ENCODE peak calls at places on chromosomes 12 and 14, in eight cellular contexts. P, W, K, S, F, J, L and C are unnamed samples.

GRCh38 chr12:68281685-68282084 is 28.3 kb upstream of the IL22 start:
- DNase-seq in P (no peak), W (no peak), K (no peak), S (no peak), F (no peak), J (no peak), L (no peak), C (no peak)

GRCh38 chr12:45543887-45544286 is 185.6 kb upstream of the ARID2 start:
- DNase-seq in P (peak), W (peak), K (no peak), S (peak), F (peak), J (peak), L (peak), C (peak)

GRCh38 chr12:55041651-55042050 is 21.9 kb downstream of the NEUROD4 start:
- DNase-seq in P (no peak), W (no peak), K (no peak), S (no peak), F (no peak), J (no peak), L (no peak), C (no peak)

GRCh38 chr14:54220697-54221431 is 175.9 kb upstream of the CDKN3 start:
- DNase-seq in P (no peak), W (no peak), K (no peak), S (no peak), F (no peak), J (no peak), L (no peak), C (no peak)

GRCh38 chr14:104435147-104436046 is 144.2 kb upstream of the C14orf180 start:
- DNase-seq in P (no peak), W (no peak), K (peak), S (no peak), F (no peak), J (peak), L (no peak), C (no peak)

GRCh38 chr14:54332490-54332889 is 64.3 kb upstream of the CDKN3 start:
- DNase-seq in P (no peak), W (no peak), K (no peak), S (no peak), F (no peak), J (no peak), L (no peak), C (no peak)

GRCh38 chr12:108691995-108692808 is 39.1 kb downstream of the CORO1C start:
- DNase-seq in P (no peak), W (no peak), K (peak), S (no peak), F (no peak), J (no peak), L (peak), C (peak)

GRCh38 chr12:76307083-76307482 is 41.1 kb downstream of the BBS10 start:
- DNase-seq in P (no peak), W (no peak), K (no peak), S (no peak), F (no peak), J (no peak), L (no peak), C (no peak)

GRCh38 chr12:92702754-92703679 is at the start of gene PLEKHG7:
- DNase-seq in P (no peak), W (no peak), K (no peak), S (peak), F (no peak), J (no peak), L (no peak), C (peak)

GRCh38 chr14:58944226-58944769 is 244.2 kb upstream of the DAAM1 start:
- DNase-seq in P (no peak), W (no peak), K (no peak), S (peak), F (no peak), J (no peak), L (no peak), C (peak)

GRCh38 chr14:104314251-104314941 is 176.0 kb downstream of the KIF26A start:
- DNase-seq in P (no peak), W (no peak), K (peak), S (peak), F (no peak), J (peak), L (no peak), C (no peak)

GRCh38 chr14:100690672-100691071 is 36.0 kb upstream of the DLK1 start:
- DNase-seq in P (no peak), W (no peak), K (no peak), S (no peak), F (no peak), J (no peak), L (no peak), C (no peak)

GRCh38 chr12:114420553-114420952 is 14.6 kb upstream of the TBX5 start:
- DNase-seq in P (no peak), W (no peak), K (no peak), S (no peak), F (no peak), J (no peak), L (no peak), C (no peak)

GRCh38 chr12:388547-389137 is 478 bp downstream of the KDM5A start:
- DNase-seq in P (no peak), W (peak), K (no peak), S (peak), F (peak), J (no peak), L (peak), C (peak)

GRCh38 chr12:56071648-56072047 is 8.3 kb upstream of the ERBB3 start:
- DNase-seq in P (peak), W (no peak), K (no peak), S (no peak), F (no peak), J (no peak), L (no peak), C (no peak)

GRCh38 chr12:46468813-46469212 is 96.2 kb upstream of the SLC38A2 start:
- DNase-seq in P (no peak), W (no peak), K (no peak), S (no peak), F (no peak), J (no peak), L (no peak), C (no peak)

GRCh38 chr14:77170045-77170444 is 11.6 kb upstream of the TMEM63C start:
- DNase-seq in P (no peak), W (no peak), K (no peak), S (no peak), F (no peak), J (no peak), L (no peak), C (no peak)

GRCh38 chr12:115857160-115857920 is 420.2 kb downstream of the MED13L start:
- DNase-seq in P (no peak), W (no peak), K (no peak), S (no peak), F (no peak), J (no peak), L (no peak), C (no peak)

GRCh38 chr14:76768671-76769500 is 7.6 kb downstream of the VASH1 start:
- DNase-seq in P (no peak), W (no peak), K (no peak), S (no peak), F (no peak), J (no peak), L (no peak), C (no peak)

GRCh38 chr12:104049278-104050257 is at the start of gene GLT8D2:
- DNase-seq in P (peak), W (no peak), K (no peak), S (peak), F (peak), J (peak), L (peak), C (peak)

GRCh38 chr14:81273521-81273920 is 52.8 kb upstream of the GTF2A1 start:
- DNase-seq in P (no peak), W (no peak), K (no peak), S (no peak), F (no peak), J (no peak), L (peak), C (no peak)

GRCh38 chr14:63492391-63492790 is 50.8 kb downstream of the PPP2R5E start:
- DNase-seq in P (peak), W (no peak), K (no peak), S (no peak), F (peak), J (no peak), L (no peak), C (no peak)

GRCh38 chr14:76696361-76696760 is 64.9 kb upstream of the VASH1 start:
- DNase-seq in P (no peak), W (no peak), K (no peak), S (no peak), F (no peak), J (no peak), L (no peak), C (no peak)

GRCh38 chr12:126747530-126748149 is 1519.3 kb upstream of the TMEM132C start:
- DNase-seq in P (no peak), W (peak), K (peak), S (peak), F (no peak), J (no peak), L (no peak), C (peak)

GRCh38 chr12:120534203-120534702 is at the start of gene RNF10:
- DNase-seq in P (no peak), W (peak), K (peak), S (peak), F (peak), J (peak), L (peak), C (peak)

GRCh38 chr14:32078794-32079663 is 1.9 kb downstream of the ARHGAP5 start:
- DNase-seq in P (no peak), W (no peak), K (no peak), S (no peak), F (peak), J (no peak), L (no peak), C (no peak)

DNA sequence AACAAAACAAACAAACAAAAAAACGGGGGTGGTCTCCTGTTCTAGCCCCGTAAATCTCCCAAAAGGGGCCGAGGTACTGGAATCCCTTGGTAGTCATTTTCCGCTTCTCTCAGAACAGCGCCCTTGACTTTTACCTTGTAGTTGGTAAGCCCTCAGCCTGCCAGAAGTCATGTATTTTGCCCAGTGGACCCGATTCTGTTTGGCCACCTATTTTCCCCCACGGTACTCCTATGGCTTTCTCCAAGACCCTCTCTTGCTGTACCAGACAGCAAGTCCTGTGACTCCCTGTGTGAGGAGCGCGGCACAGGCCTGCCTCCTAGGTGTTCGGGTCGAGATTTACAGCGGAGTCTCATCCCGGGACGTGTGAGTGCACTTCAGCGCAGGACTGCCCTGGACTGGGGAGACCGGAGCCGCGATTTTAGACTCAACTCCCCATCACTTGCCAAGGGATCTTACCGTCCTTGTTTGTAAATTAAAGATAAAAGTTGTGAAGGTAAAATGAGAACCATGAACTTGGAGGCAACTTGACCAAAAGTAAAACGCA is 1.1 kb upstream of the MBD6 start:
- DNase-seq in P (no peak), W (no peak), K (no peak), S (peak), F (peak), J (no peak), L (peak), C (peak)
- H3K4me3 ChIP-seq in P (no peak), W (peak), K (peak), S (no peak), F (no peak), J (peak), L (peak), C (no peak)

GRCh38 chr12:122078141-122079037 is at the start of gene MLXIP:
- DNase-seq in P (no peak), W (peak), K (peak), S (peak), F (peak), J (peak), L (peak), C (peak)
- TF ChIP-seq CTCF in P (no peak), W (no peak), K (no peak), S (peak), F (no peak), J (no peak), L (no peak), C (no peak)

GRCh38 chr14:103089386-103090335 is 4.9 kb upstream of the EXOC3L4 start:
- DNase-seq in P (no peak), W (no peak), K (no peak), S (no peak), F (no peak), J (no peak), L (no peak), C (no peak)

GRCh38 chr14:103085106-103086091 is 1.4 kb downstream of the LBHD2 start:
- DNase-seq in P (no peak), W (no peak), K (no peak), S (no peak), F (no peak), J (no peak), L (peak), C (no peak)

GRCh38 chr14:103088921-103089320 is 4.9 kb downstream of the LBHD2 start:
- DNase-seq in P (no peak), W (no peak), K (no peak), S (no peak), F (no peak), J (no peak), L (no peak), C (no peak)

GRCh38 chr14:103086771-103087342 is 2.8 kb downstream of the LBHD2 start:
- DNase-seq in P (no peak), W (no peak), K (no peak), S (no peak), F (no peak), J (no peak), L (no peak), C (no peak)

DNA sequence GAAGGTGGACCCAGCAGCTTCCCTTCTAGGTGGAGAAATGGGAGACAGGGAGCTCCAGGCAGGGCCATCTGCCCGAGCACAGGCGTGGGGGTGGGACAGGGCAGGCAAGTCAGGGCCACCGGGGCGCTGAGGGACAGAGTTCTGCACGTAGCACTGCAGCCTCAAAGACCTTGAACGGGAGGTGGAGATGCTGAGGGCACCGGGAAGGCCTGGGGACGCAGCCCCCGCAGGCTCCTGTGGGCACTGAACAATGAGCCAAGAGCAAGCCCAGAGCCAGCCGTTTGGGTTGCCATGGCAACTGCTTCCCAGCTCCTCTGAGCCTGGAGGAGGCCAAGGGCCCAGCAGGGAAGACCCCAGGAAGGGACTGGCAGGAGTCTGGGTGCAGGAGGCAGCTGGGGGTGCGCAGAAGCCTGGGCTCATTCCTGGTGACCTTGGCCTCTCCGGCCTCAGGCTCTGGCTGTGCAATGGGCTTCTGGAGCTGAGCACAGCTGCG is 3.4 kb downstream of the LBHD2 start:
- DNase-seq in P (no peak), W (no peak), K (no peak), S (no peak), F (no peak), J (no peak), L (peak), C (no peak)
- H3K4me3 ChIP-seq in P (no peak), W (no peak), K (no peak), S (no peak), F (no peak), J (no peak), L (no peak), C (no peak)

GRCh38 chr14:57834001-57834598 is 31.8 kb downstream of the SLC35F4 start:
- DNase-seq in P (no peak), W (no peak), K (no peak), S (no peak), F (no peak), J (no peak), L (no peak), C (no peak)

GRCh38 chr14:57833304-57833703 is 32.6 kb downstream of the SLC35F4 start:
- DNase-seq in P (peak), W (no peak), K (no peak), S (peak), F (peak), J (peak), L (no peak), C (no peak)

GRCh38 chr14:57835751-57836150 is 30.1 kb downstream of the SLC35F4 start:
- DNase-seq in P (no peak), W (no peak), K (no peak), S (no peak), F (no peak), J (no peak), L (no peak), C (no peak)

GRCh38 chr14:57834961-57835360 is 30.9 kb downstream of the SLC35F4 start:
- DNase-seq in P (no peak), W (no peak), K (no peak), S (no peak), F (no peak), J (no peak), L (no peak), C (no peak)

DNA sequence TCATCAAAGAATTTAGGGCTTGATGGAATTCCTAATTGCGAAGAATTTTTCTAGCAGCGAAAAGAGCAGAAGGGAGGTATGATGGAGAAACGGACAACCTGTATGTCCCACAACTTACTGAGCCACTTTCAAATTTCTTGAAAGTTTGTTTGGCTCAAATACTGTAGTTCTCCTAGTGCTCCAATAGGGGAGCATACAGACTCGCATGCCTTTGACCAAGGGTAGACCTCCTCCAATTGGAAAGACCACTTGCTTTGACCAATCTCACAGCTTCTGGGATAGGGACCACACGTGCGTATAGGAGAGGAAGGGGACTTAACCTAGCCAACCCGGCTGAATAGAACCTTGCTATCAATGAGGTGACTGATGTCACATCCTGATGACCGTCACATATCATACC is 28.6 kb downstream of the SLC35F4 start:
- DNase-seq in P (no peak), W (no peak), K (no peak), S (no peak), F (no peak), J (no peak), L (no peak), C (no peak)
- TF ChIP-seq CTCF in P (no peak), W (no peak), K (no peak), S (no peak), F (no peak), J (no peak), L (no peak), C (no peak)

GRCh38 chr12:3205742-3206519 is 128.8 kb downstream of the TSPAN9 start:
- DNase-seq in P (no peak), W (no peak), K (no peak), S (peak), F (no peak), J (no peak), L (no peak), C (no peak)
- H3K4me3 ChIP-seq in P (no peak), W (no peak), K (no peak), S (no peak), F (no peak), J (no peak), L (no peak), C (no peak)

GRCh38 chr12:16165506-16165905 is 112.0 kb downstream of the SLC15A5 start:
- DNase-seq in P (no peak), W (no peak), K (no peak), S (peak), F (peak), J (peak), L (peak), C (peak)
- TF ChIP-seq CTCF in P (peak), W (no peak), K (peak), S (peak), F (peak), J (no peak), L (peak), C (peak)

GRCh38 chr14:68158640-68159039 is 339.1 kb downstream of the RAD51B start:
- DNase-seq in P (no peak), W (no peak), K (no peak), S (no peak), F (no peak), J (no peak), L (no peak), C (no peak)
- H3K4me3 ChIP-seq in P (no peak), W (no peak), K (no peak), S (no peak), F (no peak), J (no peak), L (no peak), C (no peak)